ENCODE peak calls at places on chromosomes 1 and 21, in ten cellular contexts. E, C, U, S, A, P, V, G, D and N are unnamed samples.

GRCh38 chr1:3548156-3548893 is 63.0 kb downstream of the MEGF6 start:
- DNase-seq in D (no peak), P (peak), G (no peak), U (no peak), S (no peak), C (peak), A (no peak), V (no peak), E (no peak), N (peak)

GRCh38 chr21:35775778-35776515 is 284.4 kb downstream of the SETD4 start:
- DNase-seq in S (no peak), C (no peak), V (no peak), E (no peak), D (no peak), P (no peak), A (no peak), U (no peak), G (no peak), N (no peak)

GRCh38 chr1:52674497-52675384 is 23.4 kb downstream of the COA7 start:
- DNase-seq in U (no peak), P (peak), E (no peak), G (no peak), S (no peak), D (no peak), A (peak), V (no peak), C (no peak), N (no peak)

GRCh38 chr1:29682918-29683314 is 446.6 kb downstream of the PTPRU start:
- DNase-seq in C (no peak), G (no peak), V (peak), A (peak), E (no peak), D (no peak), P (no peak), U (no peak), S (no peak), N (peak)

GRCh38 chr1:1004780-1005697 is 5.1 kb upstream of the HES4 start:
- DNase-seq in G (no peak), A (peak), P (no peak), S (no peak), C (peak), V (peak), D (peak), U (no peak), E (no peak), N (peak)

GRCh38 chr1:163195728-163196448 is 6.8 kb downstream of the RGS5 start:
- DNase-seq in A (no peak), P (peak), D (peak), E (no peak), C (peak), U (no peak), S (no peak), V (no peak), G (no peak), N (no peak)

GRCh38 chr1:20486457-20487235 is 636 bp upstream of the CAMK2N1 start:
- DNase-seq in C (peak), S (no peak), D (peak), A (peak), E (no peak), P (no peak), G (no peak), V (peak), U (no peak), N (peak)

GRCh38 chr21:36183144-36183795 is 26.6 kb downstream of the DOP1B start:
- DNase-seq in E (no peak), U (no peak), G (no peak), V (no peak), D (no peak), C (no peak), A (no peak), S (no peak), P (no peak), N (no peak)

GRCh38 chr1:199297901-199298300 is 659.1 kb downstream of the PTPRC start:
- DNase-seq in D (no peak), U (no peak), S (no peak), A (no peak), G (no peak), C (no peak), E (no peak), V (no peak), P (no peak), N (no peak)

GRCh38 chr1:216500273-216500967 is 77.2 kb upstream of the USH2A start:
- DNase-seq in C (peak), P (no peak), S (no peak), G (no peak), A (no peak), U (no peak), E (no peak), V (no peak), D (peak), N (no peak)

GRCh38 chr1:101506541-101507164 is 269.8 kb downstream of the S1PR1 start:
- DNase-seq in E (no peak), A (peak), C (peak), G (no peak), P (peak), U (no peak), D (peak), S (peak), V (peak), N (peak)

GRCh38 chr1:13541435-13542215 is 27.8 kb upstream of the LRRC38 start:
- DNase-seq in C (no peak), E (no peak), G (no peak), U (no peak), P (no peak), A (no peak), V (no peak), S (peak), D (no peak), N (no peak)

GRCh38 chr1:64343105-64343960 is 126.6 kb upstream of the CACHD1 start:
- DNase-seq in U (peak), P (peak), E (no peak), A (peak), C (peak), V (no peak), G (no peak), S (no peak), D (peak), N (no peak)

GRCh38 chr1:36359911-36360310 is 25.8 kb downstream of the STK40 start:
- DNase-seq in P (no peak), A (no peak), V (no peak), D (no peak), U (no peak), S (no peak), E (no peak), G (no peak), C (no peak), N (no peak)

GRCh38 chr21:42041246-42041645 is 29.9 kb upstream of the UMODL1 start:
- DNase-seq in V (no peak), S (no peak), U (no peak), A (no peak), D (no peak), G (no peak), C (no peak), E (no peak), P (no peak), N (no peak)

GRCh38 chr21:45988366-45989347 is 7.1 kb downstream of the COL6A1 start:
- DNase-seq in E (no peak), C (no peak), G (peak), V (no peak), S (no peak), U (no peak), D (no peak), P (no peak), A (no peak), N (no peak)

GRCh38 chr1:15994590-15995351 is 9.3 kb upstream of the SRARP start:
- DNase-seq in U (no peak), C (peak), S (no peak), P (peak), D (peak), V (peak), G (no peak), A (peak), E (no peak), N (peak)

GRCh38 chr21:29301703-29302102 is 3.0 kb downstream of the BACH1 start:
- DNase-seq in U (no peak), V (no peak), P (no peak), C (no peak), A (no peak), S (no peak), D (no peak), G (no peak), E (no peak), N (no peak)

GRCh38 chr1:39205102-39205780 is 746 bp downstream of the MACF1 start:
- DNase-seq in G (no peak), D (peak), P (peak), C (peak), A (no peak), U (peak), E (no peak), S (peak), V (peak), N (no peak)

GRCh38 chr1:21665711-21666571 is 3.2 kb downstream of the RAP1GAP start:
- DNase-seq in G (no peak), D (no peak), S (no peak), A (peak), E (no peak), C (no peak), V (peak), U (no peak), P (no peak), N (no peak)

GRCh38 chr1:240005997-240006650 is 85.6 kb upstream of the FMN2 start:
- DNase-seq in E (no peak), C (no peak), D (no peak), P (no peak), V (no peak), G (no peak), A (no peak), U (no peak), S (no peak), N (no peak)

GRCh38 chr1:19739628-19740027 is 60.1 kb downstream of the TMCO4 start:
- DNase-seq in A (no peak), D (peak), V (no peak), P (no peak), U (no peak), S (no peak), G (no peak), E (no peak), C (no peak), N (no peak)

GRCh38 chr1:4023678-4024077 is 123.6 kb upstream of the C1orf174 start:
- DNase-seq in D (no peak), A (peak), V (no peak), U (no peak), C (no peak), S (no peak), P (no peak), E (no peak), G (no peak), N (no peak)

GRCh38 chr21:43193088-43193650 is 24.4 kb downstream of the CRYAA start:
- DNase-seq in S (no peak), G (no peak), A (peak), P (no peak), C (no peak), E (no peak), D (no peak), U (peak), V (no peak), N (peak)

GRCh38 chr1:55067022-55067781 is 27.9 kb downstream of the PCSK9 start:
- DNase-seq in D (no peak), E (no peak), V (no peak), C (no peak), A (peak), P (no peak), U (no peak), G (no peak), S (no peak), N (no peak)

GRCh38 chr1:230359992-230360391 is 66.1 kb downstream of the PGBD5 start:
- DNase-seq in A (no peak), G (no peak), P (no peak), D (no peak), U (no peak), C (peak), E (no peak), V (no peak), S (no peak), N (no peak)

GRCh38 chr21:44065428-44065827 is 41.8 kb upstream of the PWP2 start:
- DNase-seq in V (peak), E (peak), A (no peak), G (no peak), U (no peak), D (peak), C (peak), P (peak), S (no peak), N (no peak)

GRCh38 chr1:234644928-234645327 is 35.0 kb upstream of the IRF2BP2 start:
- DNase-seq in P (no peak), G (no peak), E (no peak), C (no peak), V (no peak), A (no peak), D (no peak), U (no peak), S (no peak), N (no peak)

GRCh38 chr1:224266105-224266935 is 63.7 kb downstream of the NVL start:
- DNase-seq in P (no peak), V (no peak), E (no peak), G (no peak), D (no peak), U (no peak), C (no peak), A (no peak), S (no peak), N (no peak)

GRCh38 chr1:37846634-37847339 is 12.6 kb downstream of the MTF1 start:
- DNase-seq in D (peak), S (no peak), V (no peak), A (no peak), P (no peak), E (no peak), U (no peak), G (no peak), C (no peak), N (no peak)

GRCh38 chr1:114828251-114828650 is 26.4 kb upstream of the SYCP1 start:
- DNase-seq in E (no peak), U (no peak), G (no peak), P (no peak), A (no peak), C (no peak), D (no peak), V (no peak), S (no peak), N (no peak)

GRCh38 chr1:162391790-162392563 is 10.4 kb downstream of the C1orf226 start:
- DNase-seq in S (peak), D (peak), V (peak), C (peak), A (peak), E (no peak), G (no peak), P (peak), U (no peak), N (peak)

GRCh38 chr1:200892546-200892945 is 2.2 kb upstream of the INAVA start:
- DNase-seq in D (no peak), U (no peak), P (no peak), C (no peak), G (no peak), E (no peak), S (peak), V (no peak), A (peak), N (no peak)

GRCh38 chr1:15849775-15850449 is 2.4 kb downstream of the SPEN start:
- DNase-seq in U (peak), C (peak), P (peak), S (peak), D (peak), G (no peak), E (no peak), V (peak), A (peak), N (peak)

GRCh38 chr1:153506831-153507413 is 28.9 kb downstream of the S100A6 start:
- DNase-seq in D (peak), C (peak), P (peak), V (peak), A (no peak), S (no peak), G (peak), E (no peak), U (peak), N (peak)

GRCh38 chr1:54107131-54107530 is 45.7 kb downstream of the CDCP2 start:
- DNase-seq in S (no peak), U (no peak), D (no peak), G (no peak), V (peak), P (peak), C (peak), E (no peak), A (peak), N (no peak)

DNA sequence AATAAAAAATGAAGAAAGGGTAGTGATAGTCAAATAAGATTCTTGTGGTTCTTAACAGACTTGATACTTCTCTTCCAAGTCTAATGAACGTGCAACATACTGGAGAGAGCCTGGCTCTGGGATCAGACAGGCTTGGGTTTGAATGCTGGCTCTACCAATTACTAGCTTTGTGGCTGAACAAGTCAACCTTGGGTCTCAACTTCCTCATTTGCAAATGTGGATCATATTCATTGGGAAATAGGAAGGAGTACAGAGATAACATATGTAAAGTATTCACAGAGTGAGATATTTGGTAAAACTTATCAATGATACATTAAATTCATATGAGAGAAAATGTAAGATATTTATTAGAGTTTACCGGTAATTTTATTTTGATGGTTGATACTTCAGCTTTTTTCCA is 2.0 kb downstream of the EDEM3 start:
- DNase-seq in A (no peak), S (no peak), G (no peak), C (no peak), U (no peak), V (no peak), P (no peak), D (no peak), E (no peak), N (no peak)
- H3K4me3 ChIP-seq in A (no peak), S (peak), G (no peak), C (no peak), U (no peak), V (no peak), P (no peak), D (no peak), E (no peak), N (no peak)

GRCh38 chr1:178632619-178633018 is 92.4 kb upstream of the RALGPS2 start:
- DNase-seq in U (no peak), G (no peak), V (no peak), S (no peak), D (no peak), C (peak), P (no peak), E (no peak), A (no peak), N (no peak)

GRCh38 chr1:178634445-178634844 is 90.6 kb upstream of the RALGPS2 start:
- DNase-seq in C (no peak), U (no peak), A (no peak), S (no peak), G (no peak), D (peak), V (peak), E (no peak), P (no peak), N (no peak)

GRCh38 chr1:178629549-178630154 is 95.4 kb upstream of the RALGPS2 start:
- DNase-seq in U (no peak), S (no peak), V (no peak), C (no peak), E (no peak), P (no peak), D (no peak), G (no peak), A (no peak), N (no peak)

GRCh38 chr1:178630418-178630817 is 94.6 kb upstream of the RALGPS2 start:
- DNase-seq in P (no peak), E (no peak), D (no peak), V (no peak), C (peak), U (no peak), S (no peak), A (no peak), G (no peak), N (no peak)

GRCh38 chr1:178633068-178633467 is 92.0 kb upstream of the RALGPS2 start:
- DNase-seq in P (peak), C (no peak), V (no peak), E (no peak), U (no peak), A (no peak), S (no peak), D (no peak), G (no peak), N (no peak)
- H3K4me3 ChIP-seq in P (no peak), C (no peak), V (no peak), E (no peak), U (no peak), A (no peak), S (no peak), D (no peak), G (no peak), N (no peak)

GRCh38 chr1:42504535-42505128 is 41.5 kb downstream of the CCDC30 start:
- DNase-seq in S (no peak), E (no peak), A (no peak), P (no peak), V (no peak), C (no peak), G (no peak), D (no peak), U (no peak), N (no peak)
- H3K4me3 ChIP-seq in S (no peak), E (no peak), A (peak), P (no peak), V (no peak), C (no peak), G (no peak), D (no peak), U (no peak), N (no peak)

GRCh38 chr1:31787261-31787660 is 23.1 kb upstream of the ADGRB2 start:
- DNase-seq in C (no peak), S (no peak), D (no peak), U (no peak), E (no peak), V (no peak), G (no peak), P (no peak), A (peak), N (no peak)
- H3K4me3 ChIP-seq in C (no peak), S (no peak), D (no peak), U (no peak), E (no peak), V (no peak), G (no peak), P (no peak), A (no peak), N (no peak)

DNA sequence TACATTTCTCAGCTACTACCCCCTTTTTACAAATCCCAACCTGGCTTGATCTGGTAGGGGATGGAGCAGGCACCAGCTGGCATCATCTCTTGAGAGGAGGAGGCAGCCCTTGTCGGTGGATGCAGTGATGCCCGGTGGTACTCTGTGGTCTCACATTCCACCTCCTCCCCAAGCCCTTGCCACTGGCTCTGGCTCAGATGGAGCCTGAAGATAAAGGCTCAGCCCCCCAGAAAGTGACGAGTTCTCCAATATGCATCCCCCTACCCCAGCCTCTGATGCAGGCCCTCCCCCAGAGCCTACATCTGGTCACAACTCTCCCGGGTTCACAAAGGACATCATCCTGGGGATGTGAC is 3.8 kb upstream of the GOLT1A start:
- DNase-seq in C (no peak), S (no peak), D (no peak), E (no peak), V (no peak), U (no peak), P (no peak), A (no peak), G (no peak), N (no peak)
- H3K4me3 ChIP-seq in C (no peak), S (no peak), D (no peak), E (no peak), V (no peak), U (no peak), P (no peak), A (no peak), G (no peak), N (no peak)

DNA sequence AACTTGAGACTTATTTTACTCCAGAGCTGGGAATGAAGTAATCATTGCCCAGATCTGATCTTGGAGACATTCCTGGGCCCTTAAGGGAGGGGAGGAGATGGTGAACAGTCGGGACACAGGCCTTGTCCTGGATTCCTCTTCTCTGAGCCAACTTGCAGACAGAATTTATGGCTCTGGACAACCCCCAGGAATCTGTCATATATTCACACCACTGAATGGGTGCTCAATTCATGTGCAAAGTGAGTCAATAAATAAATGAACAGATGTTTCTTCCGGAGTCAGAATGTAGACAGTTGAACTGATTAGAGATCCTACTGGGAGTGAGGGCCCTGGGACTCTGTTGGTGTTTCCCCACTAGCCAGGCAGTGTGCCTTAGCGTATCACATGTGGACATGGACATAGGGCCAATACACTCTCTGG is 2.6 kb downstream of the TUFT1 start:
- DNase-seq in A (no peak), V (peak), E (no peak), P (peak), D (peak), S (peak), G (no peak), U (peak), C (peak), N (no peak)
- H3K4me3 ChIP-seq in A (peak), V (no peak), E (no peak), P (no peak), D (no peak), S (no peak), G (no peak), U (no peak), C (no peak), N (no peak)

GRCh38 chr1:68174173-68175113 is 57.9 kb downstream of the WLS start:
- DNase-seq in C (peak), A (no peak), G (peak), E (no peak), U (peak), S (no peak), P (peak), D (peak), V (peak), N (peak)
- H3K4me3 ChIP-seq in C (no peak), A (no peak), G (peak), E (no peak), U (no peak), S (no peak), P (peak), D (no peak), V (no peak), N (no peak)

DNA sequence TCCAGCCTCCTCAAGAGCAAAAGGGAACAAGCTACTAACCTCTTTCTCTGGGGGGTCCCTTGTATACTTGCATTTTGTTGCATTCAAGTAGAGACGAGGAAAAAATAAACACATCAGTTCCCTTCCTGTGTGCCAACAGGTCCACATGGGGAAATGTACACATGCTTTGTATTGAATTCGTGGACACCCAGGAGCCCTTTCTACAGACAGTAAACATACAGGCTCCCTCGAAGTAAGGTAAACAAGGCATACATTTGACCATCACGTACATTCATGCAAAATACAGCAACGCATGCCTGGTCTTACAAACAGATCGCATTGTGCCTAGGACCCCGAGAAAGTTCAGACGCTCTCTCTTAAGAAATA is 1.1 kb downstream of the KCND3 start:
- DNase-seq in V (no peak), P (no peak), C (no peak), G (no peak), E (no peak), A (no peak), U (no peak), S (no peak), D (no peak), N (no peak)
- H3K4me3 ChIP-seq in V (no peak), P (no peak), C (no peak), G (peak), E (no peak), A (no peak), U (no peak), S (no peak), D (no peak), N (no peak)